ENCODE peak calls at places on chromosomes 2 and 18, in seven cellular contexts. One of them, this sample, is unnamed.

GRCh38 chr2:216372761-216373291 is 543 bp upstream of the MARCHF4 start:
- DNase-seq in ascending aorta: no peak
- DNase-seq in head of caudate nucleus: no peak
- DNase-seq in effector memory CD4-positive, alpha-beta T cell: no peak
- DNase-seq in DMS153: no peak
- DNase-seq in cortex of kidney: no peak
- DNase-seq in T-helper 1 cell: no peak
- DNase-seq in this sample: no peak

GRCh38 chr2:170739048-170739447 is 23.9 kb downstream of the SP5 start:
- DNase-seq in effector memory CD4-positive, alpha-beta T cell: no peak
- DNase-seq in cortex of kidney: no peak
- DNase-seq in DMS153: no peak
- DNase-seq in ascending aorta: no peak
- DNase-seq in T-helper 1 cell: no peak
- DNase-seq in head of caudate nucleus: no peak
- DNase-seq in this sample: no peak

GRCh38 chr2:225399509-225399908 is at the start of gene NYAP2:
- DNase-seq in T-helper 1 cell: no peak
- DNase-seq in cortex of kidney: no peak
- DNase-seq in ascending aorta: no peak
- DNase-seq in DMS153: peak; percentile 88
- DNase-seq in effector memory CD4-positive, alpha-beta T cell: no peak
- DNase-seq in head of caudate nucleus: peak; percentile 31
- DNase-seq in this sample: no peak

GRCh38 chr2:171482877-171483276 is 39.4 kb upstream of the CYBRD1 start:
- DNase-seq in head of caudate nucleus: no peak
- DNase-seq in effector memory CD4-positive, alpha-beta T cell: no peak
- DNase-seq in cortex of kidney: no peak
- DNase-seq in DMS153: no peak
- DNase-seq in ascending aorta: no peak
- DNase-seq in T-helper 1 cell: no peak
- DNase-seq in this sample: no peak

GRCh38 chr18:75482880-75483279 is 55.4 kb upstream of the SMIM21 start:
- DNase-seq in T-helper 1 cell: no peak
- DNase-seq in cortex of kidney: no peak
- DNase-seq in DMS153: no peak
- DNase-seq in effector memory CD4-positive, alpha-beta T cell: no peak
- DNase-seq in ascending aorta: no peak
- DNase-seq in head of caudate nucleus: no peak
- DNase-seq in this sample: no peak

GRCh38 chr2:205688417-205689200 is 6.3 kb downstream of the NRP2 start:
- DNase-seq in ascending aorta: no peak
- DNase-seq in head of caudate nucleus: no peak
- DNase-seq in cortex of kidney: no peak
- DNase-seq in T-helper 1 cell: no peak
- DNase-seq in effector memory CD4-positive, alpha-beta T cell: no peak
- DNase-seq in DMS153: no peak
- DNase-seq in this sample: no peak

GRCh38 chr2:152386266-152386665 is 51.3 kb downstream of the FMNL2 start:
- DNase-seq in ascending aorta: no peak
- DNase-seq in DMS153: no peak
- DNase-seq in head of caudate nucleus: no peak
- DNase-seq in T-helper 1 cell: no peak
- DNase-seq in effector memory CD4-positive, alpha-beta T cell: no peak
- DNase-seq in cortex of kidney: no peak
- DNase-seq in this sample: no peak

GRCh38 chr2:121888189-121888557 is 132.7 kb downstream of the TSN start:
- DNase-seq in DMS153: no peak
- DNase-seq in ascending aorta: no peak
- DNase-seq in head of caudate nucleus: no peak
- DNase-seq in cortex of kidney: no peak
- DNase-seq in T-helper 1 cell: no peak
- DNase-seq in effector memory CD4-positive, alpha-beta T cell: no peak
- DNase-seq in this sample: no peak

GRCh38 chr2:85653996-85654395 is 14.0 kb downstream of the SFTPB start:
- DNase-seq in head of caudate nucleus: peak; percentile 36
- DNase-seq in DMS153: no peak
- DNase-seq in T-helper 1 cell: no peak
- DNase-seq in ascending aorta: no peak
- DNase-seq in effector memory CD4-positive, alpha-beta T cell: no peak
- DNase-seq in cortex of kidney: no peak
- DNase-seq in this sample: no peak

GRCh38 chr2:183105402-183106134 is 18.7 kb upstream of the NUP35 start:
- DNase-seq in ascending aorta: no peak
- DNase-seq in cortex of kidney: no peak
- DNase-seq in DMS153: no peak
- DNase-seq in effector memory CD4-positive, alpha-beta T cell: no peak
- DNase-seq in head of caudate nucleus: no peak
- DNase-seq in T-helper 1 cell: no peak
- DNase-seq in this sample: no peak

This sample was measured in D721Med.